ENCODE peak calls at places on chromosomes 1 and 21, in nine cellular contexts. Q, P, E, C, M, L, O, V and N are unnamed samples.

GRCh38 chr1:58082596-58082995 is 463.9 kb downstream of the OMA1 start:
- DNase-seq in L (no peak), M (no peak), P (no peak), C (no peak), V (no peak), E (no peak), O (no peak), Q (no peak), N (no peak)

GRCh38 chr1:12386130-12386529 is 156.3 kb downstream of the VPS13D start:
- DNase-seq in E (no peak), L (no peak), V (no peak), C (peak; percentile 8), P (no peak), M (no peak), Q (no peak), O (no peak), N (no peak)

GRCh38 chr1:31016868-31017267 is 48.6 kb downstream of the PUM1 start:
- DNase-seq in C (no peak), Q (no peak), L (no peak), E (no peak), P (no peak), M (no peak), O (no peak), V (no peak), N (no peak)

GRCh38 chr21:14545906-14546480 is at the start of gene SAMSN1:
- DNase-seq in O (peak; percentile 53), E (no peak), Q (no peak), P (no peak), L (no peak), M (peak; percentile 64), V (no peak), C (no peak), N (peak; percentile 33)

GRCh38 chr1:70319750-70320149 is 34.8 kb downstream of the ANKRD13C start:
- DNase-seq in V (no peak), E (no peak), L (no peak), Q (peak; percentile 87), C (no peak), M (no peak), O (no peak), P (no peak), N (no peak)

GRCh38 chr1:230753586-230754251 is 6.5 kb downstream of the CAPN9 start:
- DNase-seq in M (no peak), C (peak; percentile 59), Q (no peak), V (peak; percentile 62), L (no peak), P (peak; percentile 93), E (peak; percentile 41), O (peak; percentile 71), N (peak; percentile 56)

GRCh38 chr1:87763498-87763897 is 434.8 kb downstream of the LMO4 start:
- DNase-seq in P (no peak), M (no peak), L (no peak), C (no peak), Q (peak; percentile 27), O (no peak), E (no peak), V (no peak), N (no peak)

GRCh38 chr1:230113605-230114241 is 46.7 kb downstream of the GALNT2 start:
- DNase-seq in E (no peak), L (no peak), P (peak; percentile 53), M (no peak), C (no peak), O (no peak), Q (peak; percentile 99), V (peak; percentile 35), N (no peak)

GRCh38 chr1:89483010-89483756 is 41.4 kb upstream of the LRRC8B start:
- DNase-seq in O (peak; percentile 79), V (peak; percentile 76), C (peak; percentile 85), Q (peak; percentile 81), L (peak; percentile 64), P (peak; percentile 87), E (peak; percentile 50), M (peak; percentile 65), N (peak; percentile 94)

GRCh38 chr1:177517556-177517955 is 346.8 kb downstream of the BRINP2 start:
- DNase-seq in P (no peak), Q (peak; percentile 24), M (no peak), O (no peak), V (no peak), L (no peak), C (no peak), E (no peak), N (no peak)

DNA sequence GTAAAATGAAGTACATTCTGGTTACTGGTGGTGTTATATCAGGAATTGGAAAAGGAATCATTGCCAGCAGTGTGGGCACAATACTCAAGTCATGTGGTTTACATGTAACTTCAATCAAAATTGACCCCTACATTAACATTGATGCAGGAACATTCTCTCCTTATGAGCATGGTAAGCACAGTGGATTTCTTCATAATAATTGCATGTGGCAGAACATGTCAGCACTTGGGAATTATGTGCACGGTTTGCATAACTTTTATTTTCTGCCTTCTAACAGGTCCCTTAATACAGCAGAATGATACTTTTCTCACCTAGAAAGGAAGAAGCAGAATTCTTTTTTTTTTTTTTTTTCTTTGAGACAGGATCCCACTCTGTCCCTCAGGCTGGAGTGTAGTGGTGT is 3.8 kb downstream of the CTPS1 start:
- DNase-seq in L (no peak), E (no peak), V (no peak), Q (no peak), P (no peak), M (no peak), C (no peak), O (no peak), N (no peak)
- H3K4me1 ChIP-seq in L (peaks cover 5% of the 10 kb centered on the region), E (peaks cover 63% of the 10 kb centered on the region), V (peaks cover 8% of the 10 kb centered on the region), Q (peaks cover 30% of the 10 kb centered on the region), P (peaks cover 7% of the 10 kb centered on the region), M (peaks cover 46% of the 10 kb centered on the region), C (peaks cover 25% of the 10 kb centered on the region), O (peaks cover 38% of the 10 kb centered on the region), N (peaks cover 48% of the 10 kb centered on the region)

DNA sequence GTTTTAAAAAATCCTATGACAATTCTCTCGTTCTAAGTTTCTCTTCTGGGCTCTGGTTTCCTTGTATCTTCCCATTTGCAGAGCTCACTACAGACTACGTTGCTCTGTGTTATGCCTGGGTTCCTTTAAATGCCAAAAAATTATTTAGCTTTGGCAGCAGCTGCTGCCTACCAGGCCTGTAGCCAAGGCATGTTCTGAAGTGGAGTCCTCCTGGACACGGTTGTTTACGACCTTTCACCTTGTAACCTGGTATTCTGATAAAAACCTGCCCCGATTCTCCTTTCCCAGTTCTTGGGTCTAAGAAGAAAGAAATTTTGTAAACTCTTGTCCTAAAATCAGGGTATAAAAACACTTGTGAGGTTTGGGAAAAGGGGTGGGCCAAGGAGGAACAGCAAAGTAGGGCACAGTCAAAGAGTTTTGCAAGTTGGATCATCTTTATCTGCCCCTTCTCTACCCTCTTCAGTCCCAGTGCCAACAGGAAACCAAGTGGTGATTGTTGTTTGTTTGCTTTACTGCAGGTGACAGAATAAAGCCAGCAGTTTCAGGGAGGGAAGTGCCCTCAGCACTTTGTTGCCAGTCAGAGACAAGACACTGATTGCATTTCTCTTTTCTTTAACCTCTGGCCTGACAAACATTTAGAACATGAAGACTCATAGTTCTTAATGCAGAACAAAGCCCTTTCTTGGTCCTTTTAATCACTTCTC is 3.1 kb upstream of the TXNIP start:
- DNase-seq in C (peak; percentile 46), Q (no peak), O (peak; percentile 65), P (peak; percentile 44), L (peak; percentile 67), E (no peak), V (no peak), M (no peak), N (no peak)
- H3K4me3 ChIP-seq in C (no peak overlapping the region), Q (no peak overlapping the region), O (no peak overlapping the region), P (no peak overlapping the region), L (peak overlapping the region; percentile 4), E (peak overlapping the region; percentile 86), V (peak overlapping the region; percentile 64), M (peak overlapping the region; percentile 75), N (no peak overlapping the region)

DNA sequence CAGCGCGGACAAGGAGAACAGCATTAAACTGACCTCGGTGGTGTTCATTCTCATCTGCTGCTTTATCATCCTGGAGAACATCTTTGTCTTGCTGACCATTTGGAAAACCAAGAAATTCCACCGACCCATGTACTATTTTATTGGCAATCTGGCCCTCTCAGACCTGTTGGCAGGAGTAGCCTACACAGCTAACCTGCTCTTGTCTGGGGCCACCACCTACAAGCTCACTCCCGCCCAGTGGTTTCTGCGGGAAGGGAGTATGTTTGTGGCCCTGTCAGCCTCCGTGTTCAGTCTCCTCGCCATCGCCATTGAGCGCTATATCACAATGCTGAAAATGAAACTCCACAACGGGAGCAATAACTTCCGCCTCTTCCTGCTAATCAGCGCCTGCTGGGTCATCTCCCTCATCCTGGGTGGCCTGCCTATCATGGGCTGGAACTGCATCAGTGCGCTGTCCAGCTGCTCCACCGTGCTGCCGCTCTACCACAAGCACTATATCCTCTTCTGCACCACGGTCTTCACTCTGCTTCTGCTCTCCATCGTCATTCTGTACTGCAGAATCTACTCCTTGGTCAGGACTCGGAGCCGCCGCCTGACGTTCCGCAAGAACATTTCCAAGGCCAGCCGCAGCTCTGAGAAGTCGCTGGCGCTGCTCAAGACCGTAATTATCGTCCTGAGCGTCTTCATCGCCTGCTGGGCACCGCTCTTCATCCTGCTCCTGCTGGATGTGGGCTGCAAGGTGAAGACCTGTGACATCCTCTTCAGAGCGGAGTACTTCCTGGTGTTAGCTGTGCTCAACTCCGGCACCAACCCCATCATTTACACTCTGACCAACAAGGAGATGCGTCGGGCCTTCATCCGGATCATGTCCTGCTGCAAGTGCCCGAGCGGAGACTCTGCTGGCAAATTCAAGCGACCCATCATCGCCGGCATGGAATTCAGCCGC is 2.5 kb downstream of the S1PR1 start:
- DNase-seq in O (no peak), E (no peak), M (no peak), P (no peak), V (peak; percentile 32), C (no peak), L (no peak), Q (no peak), N (no peak)
- H3K4me1 ChIP-seq in O (peaks cover 31% of the 10 kb centered on the region), E (peaks cover 74% of the 10 kb centered on the region), M (peaks cover 8% of the 10 kb centered on the region), P (no peaks in the 10 kb centered on the region), V (peaks cover 7% of the 10 kb centered on the region), C (peaks cover 38% of the 10 kb centered on the region), L (peaks cover 4% of the 10 kb centered on the region), Q (no peaks in the 10 kb centered on the region), N (peaks cover 12% of the 10 kb centered on the region)

GRCh38 chr21:42684109-42684916 is 30.9 kb downstream of the PDE9A start:
- DNase-seq in E (no peak), V (no peak), M (no peak), P (no peak), L (no peak), O (no peak), C (peak; percentile 14), Q (no peak), N (no peak)

GRCh38 chr21:42685954-42686500 is 32.6 kb downstream of the PDE9A start:
- DNase-seq in O (no peak), E (no peak), V (no peak), C (no peak), Q (no peak), M (no peak), P (no peak), L (no peak), N (no peak)

GRCh38 chr21:42682661-42683060 is 29.2 kb downstream of the PDE9A start:
- DNase-seq in E (no peak), Q (no peak), P (no peak), O (no peak), C (no peak), V (no peak), L (no peak), M (no peak), N (no peak)

GRCh38 chr21:42683371-42684108 is 30.1 kb downstream of the PDE9A start:
- DNase-seq in O (no peak), V (no peak), L (no peak), Q (no peak), P (no peak), M (no peak), E (no peak), C (no peak), N (no peak)

DNA sequence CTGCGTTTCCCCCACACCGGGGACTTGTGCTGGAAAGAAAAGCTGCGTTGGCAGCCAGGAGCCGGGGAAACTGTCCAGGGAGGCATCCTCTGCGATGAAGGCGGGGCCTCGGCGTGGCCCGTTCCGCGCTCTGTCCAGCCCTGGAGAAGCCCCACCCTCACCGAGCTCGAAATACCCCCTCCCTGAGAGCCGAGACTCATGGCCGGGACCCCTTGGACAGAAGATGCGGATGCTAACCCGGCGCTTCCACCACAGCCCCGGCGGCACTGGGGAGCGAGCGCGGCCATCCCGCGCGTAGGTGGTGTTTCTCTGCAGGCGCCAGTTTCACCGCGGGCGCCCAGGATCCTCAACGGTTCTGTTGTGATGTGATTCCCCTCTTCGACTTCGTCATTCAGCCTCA is 31.6 kb downstream of the PDE9A start:
- DNase-seq in P (no peak), C (no peak), O (no peak), V (no peak), M (no peak), Q (no peak), L (no peak), E (no peak), N (peak; percentile 47)
- H3K4me3 ChIP-seq in P (no peak overlapping the region), C (no peak overlapping the region), O (no peak overlapping the region), V (no peak overlapping the region), M (no peak overlapping the region), Q (no peak overlapping the region), L (no peak overlapping the region), E (peak overlapping the region; percentile 33), N (peak overlapping the region; percentile 20)